ENCODE peak calls at places on chromosome 22, in ten cellular contexts. One of them, this sample, is unnamed.
A peak's percentile ranks its signal among the peaks of the same experiment; 100 is the strongest.

GRCh38 chr22:28989484-28989883 is 72.1 kb downstream of the C22orf31 start:
- DNase-seq in IMR-90: no peak
- DNase-seq in Daoy: no peak
- DNase-seq in DMS79: no peak
- DNase-seq in RWPE1: no peak
- DNase-seq in A172: no peak
- DNase-seq in stimulated activated naive CD4-positive, alpha-beta T cell treated with Interleukin-2 at 50 U/mL for 16 hours: no peak
- DNase-seq in neural crest cell: no peak
- DNase-seq in T47D: no peak
- DNase-seq in naive thymus-derived CD4-positive, alpha-beta T cell: no peak
- DNase-seq in this sample: no peak

GRCh38 chr22:44828193-44828592 is 75.8 kb downstream of the ARHGAP8 start:
- DNase-seq in stimulated activated naive CD4-positive, alpha-beta T cell treated with Interleukin-2 at 50 U/mL for 16 hours: no peak
- DNase-seq in DMS79: no peak
- DNase-seq in naive thymus-derived CD4-positive, alpha-beta T cell: no peak
- DNase-seq in Daoy: peak; percentile 50
- DNase-seq in RWPE1: peak; percentile 5
- DNase-seq in T47D: no peak
- DNase-seq in neural crest cell: peak; percentile 57
- DNase-seq in A172: no peak
- DNase-seq in IMR-90: no peak
- DNase-seq in this sample: no peak

GRCh38 chr22:37803195-37803635 is 4.5 kb upstream of the GCAT start:
- DNase-seq in T47D: no peak
- DNase-seq in RWPE1: no peak
- DNase-seq in A172: no peak
- DNase-seq in Daoy: no peak
- DNase-seq in IMR-90: no peak
- DNase-seq in DMS79: no peak
- DNase-seq in neural crest cell: no peak
- DNase-seq in naive thymus-derived CD4-positive, alpha-beta T cell: no peak
- DNase-seq in stimulated activated naive CD4-positive, alpha-beta T cell treated with Interleukin-2 at 50 U/mL for 16 hours: no peak
- DNase-seq in this sample: no peak

GRCh38 chr22:34973926-34974325 is 92.0 kb upstream of the ISX start:
- DNase-seq in RWPE1: no peak
- DNase-seq in stimulated activated naive CD4-positive, alpha-beta T cell treated with Interleukin-2 at 50 U/mL for 16 hours: no peak
- DNase-seq in DMS79: no peak
- DNase-seq in naive thymus-derived CD4-positive, alpha-beta T cell: no peak
- DNase-seq in Daoy: no peak
- DNase-seq in A172: no peak
- DNase-seq in T47D: no peak
- DNase-seq in IMR-90: no peak
- DNase-seq in neural crest cell: no peak
- DNase-seq in this sample: no peak

GRCh38 chr22:31872209-31872608 is 72.1 kb upstream of the YWHAH start:
- DNase-seq in A172: no peak
- DNase-seq in DMS79: no peak
- DNase-seq in IMR-90: no peak
- DNase-seq in naive thymus-derived CD4-positive, alpha-beta T cell: no peak
- DNase-seq in Daoy: no peak
- DNase-seq in RWPE1: no peak
- DNase-seq in stimulated activated naive CD4-positive, alpha-beta T cell treated with Interleukin-2 at 50 U/mL for 16 hours: no peak
- DNase-seq in neural crest cell: no peak
- DNase-seq in T47D: no peak
- DNase-seq in this sample: no peak

GRCh38 chr22:19663821-19664325 is 50.4 kb upstream of the SEPTIN5 start:
- DNase-seq in T47D: no peak
- DNase-seq in stimulated activated naive CD4-positive, alpha-beta T cell treated with Interleukin-2 at 50 U/mL for 16 hours: no peak
- DNase-seq in DMS79: no peak
- DNase-seq in RWPE1: no peak
- DNase-seq in A172: peak; percentile 19
- DNase-seq in neural crest cell: no peak
- DNase-seq in Daoy: peak; percentile 52
- DNase-seq in IMR-90: peak; percentile 61
- DNase-seq in naive thymus-derived CD4-positive, alpha-beta T cell: no peak
- DNase-seq in this sample: no peak

GRCh38 chr22:49396817-49397216 is 430.9 kb downstream of the BRD1 start:
- DNase-seq in DMS79: no peak
- DNase-seq in neural crest cell: no peak
- DNase-seq in RWPE1: no peak
- DNase-seq in IMR-90: no peak
- DNase-seq in naive thymus-derived CD4-positive, alpha-beta T cell: no peak
- DNase-seq in T47D: no peak
- DNase-seq in A172: peak; percentile 19
- DNase-seq in stimulated activated naive CD4-positive, alpha-beta T cell treated with Interleukin-2 at 50 U/mL for 16 hours: no peak
- DNase-seq in Daoy: peak; percentile 76
- DNase-seq in this sample: no peak

GRCh38 chr22:27820896-27821866 is 19.6 kb upstream of the MN1 start:
- DNase-seq in neural crest cell: peak; percentile 35
- DNase-seq in naive thymus-derived CD4-positive, alpha-beta T cell: no peak
- DNase-seq in stimulated activated naive CD4-positive, alpha-beta T cell treated with Interleukin-2 at 50 U/mL for 16 hours: no peak
- DNase-seq in DMS79: no peak
- DNase-seq in T47D: no peak
- DNase-seq in IMR-90: no peak
- DNase-seq in Daoy: no peak
- DNase-seq in RWPE1: no peak
- DNase-seq in A172: no peak
- DNase-seq in this sample: no peak

GRCh38 chr22:36334838-36335603 is 52.7 kb downstream of the MYH9 start:
- DNase-seq in A172: no peak
- DNase-seq in T47D: no peak
- DNase-seq in RWPE1: no peak
- DNase-seq in stimulated activated naive CD4-positive, alpha-beta T cell treated with Interleukin-2 at 50 U/mL for 16 hours: no peak
- DNase-seq in naive thymus-derived CD4-positive, alpha-beta T cell: peak; percentile 66
- DNase-seq in neural crest cell: peak; percentile 33
- DNase-seq in DMS79: no peak
- DNase-seq in IMR-90: peak; percentile 84
- DNase-seq in Daoy: peak; percentile 86
- DNase-seq in this sample: peak; percentile 86

GRCh38 chr22:38282397-38282796 is 9.6 kb upstream of the TMEM184B start:
- DNase-seq in stimulated activated naive CD4-positive, alpha-beta T cell treated with Interleukin-2 at 50 U/mL for 16 hours: no peak
- DNase-seq in RWPE1: no peak
- DNase-seq in neural crest cell: no peak
- DNase-seq in Daoy: no peak
- DNase-seq in naive thymus-derived CD4-positive, alpha-beta T cell: no peak
- DNase-seq in DMS79: no peak
- DNase-seq in T47D: no peak
- DNase-seq in IMR-90: peak; percentile 21
- DNase-seq in A172: no peak
- DNase-seq in this sample: peak; percentile 82

GRCh38 chr22:50304528-50305392 is 2.7 kb downstream of the PLXNB2 start:
- DNase-seq in Daoy: peak; percentile 58
- DNase-seq in naive thymus-derived CD4-positive, alpha-beta T cell: no peak
- DNase-seq in neural crest cell: no peak
- DNase-seq in IMR-90: no peak
- DNase-seq in T47D: no peak
- DNase-seq in A172: peak; percentile 48
- DNase-seq in RWPE1: peak; percentile 71
- DNase-seq in DMS79: no peak
- DNase-seq in stimulated activated naive CD4-positive, alpha-beta T cell treated with Interleukin-2 at 50 U/mL for 16 hours: no peak
- DNase-seq in this sample: peak; percentile 17

GRCh38 chr22:17954200-17954859 is 70.0 kb downstream of the MICAL3 start:
- DNase-seq in A172: no peak
- DNase-seq in RWPE1: no peak
- DNase-seq in T47D: no peak
- DNase-seq in Daoy: no peak
- DNase-seq in neural crest cell: no peak
- DNase-seq in naive thymus-derived CD4-positive, alpha-beta T cell: no peak
- DNase-seq in DMS79: no peak
- DNase-seq in stimulated activated naive CD4-positive, alpha-beta T cell treated with Interleukin-2 at 50 U/mL for 16 hours: no peak
- DNase-seq in IMR-90: no peak
- DNase-seq in this sample: no peak

GRCh38 chr22:46192210-46192993 is 42.1 kb downstream of the PPARA start:
- DNase-seq in neural crest cell: no peak
- DNase-seq in naive thymus-derived CD4-positive, alpha-beta T cell: no peak
- DNase-seq in T47D: no peak
- DNase-seq in A172: no peak
- DNase-seq in DMS79: no peak
- DNase-seq in Daoy: no peak
- DNase-seq in stimulated activated naive CD4-positive, alpha-beta T cell treated with Interleukin-2 at 50 U/mL for 16 hours: no peak
- DNase-seq in RWPE1: no peak
- DNase-seq in IMR-90: no peak
- DNase-seq in this sample: no peak

GRCh38 chr22:43319661-43320486 is 23.3 kb downstream of the SCUBE1 start:
- DNase-seq in IMR-90: no peak
- DNase-seq in naive thymus-derived CD4-positive, alpha-beta T cell: no peak
- DNase-seq in DMS79: no peak
- DNase-seq in RWPE1: no peak
- DNase-seq in stimulated activated naive CD4-positive, alpha-beta T cell treated with Interleukin-2 at 50 U/mL for 16 hours: no peak
- DNase-seq in Daoy: no peak
- DNase-seq in T47D: no peak
- DNase-seq in A172: no peak
- DNase-seq in neural crest cell: no peak
- DNase-seq in this sample: no peak

GRCh38 chr22:34004058-34004457 is 83.8 kb upstream of the LARGE1 start:
- DNase-seq in IMR-90: no peak
- DNase-seq in neural crest cell: no peak
- DNase-seq in stimulated activated naive CD4-positive, alpha-beta T cell treated with Interleukin-2 at 50 U/mL for 16 hours: no peak
- DNase-seq in T47D: no peak
- DNase-seq in RWPE1: no peak
- DNase-seq in naive thymus-derived CD4-positive, alpha-beta T cell: no peak
- DNase-seq in A172: no peak
- DNase-seq in DMS79: no peak
- DNase-seq in Daoy: no peak
- DNase-seq in this sample: no peak

GRCh38 chr22:43996170-43996980 is 27.7 kb upstream of the PARVB start:
- DNase-seq in A172: no peak
- DNase-seq in neural crest cell: no peak
- DNase-seq in IMR-90: no peak
- DNase-seq in RWPE1: no peak
- DNase-seq in stimulated activated naive CD4-positive, alpha-beta T cell treated with Interleukin-2 at 50 U/mL for 16 hours: peak; percentile 66
- DNase-seq in naive thymus-derived CD4-positive, alpha-beta T cell: peak; percentile 38
- DNase-seq in Daoy: no peak
- DNase-seq in DMS79: no peak
- DNase-seq in T47D: no peak
- DNase-seq in this sample: no peak

GRCh38 chr22:20583471-20583922 is 76.1 kb downstream of the MED15 start:
- DNase-seq in neural crest cell: no peak
- DNase-seq in T47D: no peak
- DNase-seq in RWPE1: no peak
- DNase-seq in IMR-90: no peak
- DNase-seq in Daoy: no peak
- DNase-seq in DMS79: no peak
- DNase-seq in naive thymus-derived CD4-positive, alpha-beta T cell: peak; percentile 5
- DNase-seq in stimulated activated naive CD4-positive, alpha-beta T cell treated with Interleukin-2 at 50 U/mL for 16 hours: no peak
- DNase-seq in A172: no peak
- DNase-seq in this sample: no peak

GRCh38 chr22:32355760-32356159 is 1.9 kb upstream of the RFPL3 start:
- DNase-seq in naive thymus-derived CD4-positive, alpha-beta T cell: no peak
- DNase-seq in DMS79: no peak
- DNase-seq in A172: no peak
- DNase-seq in T47D: peak; percentile 18
- DNase-seq in stimulated activated naive CD4-positive, alpha-beta T cell treated with Interleukin-2 at 50 U/mL for 16 hours: no peak
- DNase-seq in Daoy: no peak
- DNase-seq in neural crest cell: no peak
- DNase-seq in IMR-90: no peak
- DNase-seq in RWPE1: peak; percentile 13
- DNase-seq in this sample: no peak

GRCh38 chr22:41274856-41275255 is 11.1 kb downstream of the RANGAP1 start:
- DNase-seq in naive thymus-derived CD4-positive, alpha-beta T cell: no peak
- DNase-seq in T47D: no peak
- DNase-seq in neural crest cell: no peak
- DNase-seq in DMS79: no peak
- DNase-seq in IMR-90: no peak
- DNase-seq in A172: no peak
- DNase-seq in stimulated activated naive CD4-positive, alpha-beta T cell treated with Interleukin-2 at 50 U/mL for 16 hours: no peak
- DNase-seq in RWPE1: no peak
- DNase-seq in Daoy: no peak
- DNase-seq in this sample: no peak

GRCh38 chr22:22111267-22111751 is 128.7 kb upstream of the TOP3B start:
- DNase-seq in stimulated activated naive CD4-positive, alpha-beta T cell treated with Interleukin-2 at 50 U/mL for 16 hours: peak; percentile 33
- DNase-seq in A172: peak; percentile 82
- DNase-seq in T47D: no peak
- DNase-seq in RWPE1: peak; percentile 89
- DNase-seq in DMS79: no peak
- DNase-seq in neural crest cell: no peak
- DNase-seq in Daoy: peak; percentile 90
- DNase-seq in naive thymus-derived CD4-positive, alpha-beta T cell: no peak
- DNase-seq in IMR-90: peak; percentile 95
- DNase-seq in this sample: peak; percentile 98

This sample was measured in foreskin keratinocyte.